ENCODE peak calls at places on chromosomes 11 and 22, in eight cellular contexts. W is ovary, A is sigmoid colon, Q is stomach, J is transverse colon, V is HepG2, K is tibial nerve, I is A549. G is an unnamed sample.

GRCh38 chr11:2517016-2517385 is 72.2 kb downstream of the KCNQ1 start:
- DNase-seq in W (peak; percentile 9), A (peak; percentile 57), Q (no peak), J (peak; percentile 4), V (no peak), K (no peak), I (no peak), G (no peak)

GRCh38 chr11:114343020-114343419 is 46.8 kb downstream of the NNMT start:
- DNase-seq in W (no peak), A (no peak), Q (no peak), J (no peak), V (no peak), K (no peak), I (no peak), G (no peak)

GRCh38 chr11:36361472-36361871 is 65.4 kb downstream of the PRR5L start:
- DNase-seq in W (no peak), A (no peak), Q (no peak), J (no peak), V (no peak), K (no peak), I (no peak), G (no peak)

GRCh38 chr11:14310696-14311095 is 48.3 kb downstream of the RRAS2 start:
- DNase-seq in W (no peak), A (no peak), Q (no peak), J (no peak), V (no peak), K (no peak), I (no peak), G (no peak)

GRCh38 chr22:32267011-32267410 is 11.9 kb upstream of the SLC5A4 start:
- DNase-seq in W (no peak), A (no peak), Q (no peak), J (no peak), V (no peak), K (no peak), I (no peak), G (no peak)

GRCh38 chr22:30855677-30856518 is 112.7 kb downstream of the MORC2 start:
- DNase-seq in W (no peak), A (no peak), Q (peak; percentile 7), J (no peak), V (no peak), K (no peak), I (no peak), G (no peak)

GRCh38 chr11:82846037-82846383 is 54.2 kb downstream of the PRCP start:
- DNase-seq in W (no peak), A (no peak), Q (no peak), J (no peak), V (no peak), K (no peak), I (no peak), G (no peak)

GRCh38 chr11:64400667-64401066 is 41.7 kb downstream of the RPS6KA4 start:
- DNase-seq in W (no peak), A (no peak), Q (peak; percentile 38), J (no peak), V (no peak), K (no peak), I (no peak), G (no peak)

GRCh38 chr22:30204742-30205111 is 41.8 kb downstream of the LIF start:
- DNase-seq in W (peak; percentile 41), A (no peak), Q (peak; percentile 59), J (peak; percentile 36), V (no peak), K (no peak), I (no peak), G (no peak)

GRCh38 chr22:42329504-42329903 is 59.1 kb upstream of the TCF20 start:
- DNase-seq in W (no peak), A (no peak), Q (no peak), J (no peak), V (no peak), K (no peak), I (no peak), G (no peak)

GRCh38 chr11:725624-726202 is 19.7 kb downstream of the EPS8L2 start:
- DNase-seq in W (no peak), A (no peak), Q (no peak), J (no peak), V (no peak), K (no peak), I (no peak), G (no peak)

GRCh38 chr11:62439785-62440602 is 21.2 kb downstream of the SCGB1A1 start:
- DNase-seq in W (peak; percentile 67), A (peak; percentile 87), Q (no peak), J (no peak), V (no peak), K (peak; percentile 67), I (no peak), G (no peak)

GRCh38 chr11:17472467-17472866 is 4.2 kb downstream of the ABCC8 start:
- DNase-seq in W (no peak), A (no peak), Q (no peak), J (no peak), V (no peak), K (no peak), I (no peak), G (no peak)

GRCh38 chr11:64915366-64915887 is 1.6 kb downstream of the ATG2A start:
- DNase-seq in W (no peak), A (no peak), Q (no peak), J (no peak), V (no peak), K (no peak), I (no peak), G (no peak)

GRCh38 chr11:82903843-82904586 is 2.5 kb downstream of the DDIAS start:
- DNase-seq in W (no peak), A (no peak), Q (no peak), J (no peak), V (no peak), K (no peak), I (no peak), G (no peak)

GRCh38 chr11:114202011-114202609 is 94.1 kb upstream of the NNMT start:
- DNase-seq in W (no peak), A (no peak), Q (no peak), J (no peak), V (no peak), K (no peak), I (no peak), G (no peak)

GRCh38 chr11:72225411-72225951 is 914 bp downstream of the INPPL1 start:
- DNase-seq in W (peak; percentile 21), A (peak; percentile 64), Q (no peak), J (no peak), V (no peak), K (no peak), I (no peak), G (no peak)

GRCh38 chr22:43060213-43060612 is 29.0 kb downstream of the TTLL1 start:
- DNase-seq in W (peak; percentile 31), A (no peak), Q (peak; percentile 30), J (peak; percentile 54), V (peak; percentile 32), K (peak; percentile 20), I (no peak), G (no peak)

GRCh38 chr11:67022961-67023956 is at the start of gene SYT12:
- DNase-seq in W (no peak), A (no peak), Q (no peak), J (no peak), V (no peak), K (no peak), I (peak; percentile 35), G (no peak)

GRCh38 chr11:32391965-32392553 is 43.3 kb downstream of the WT1 start:
- DNase-seq in W (peak; percentile 43), A (no peak), Q (no peak), J (no peak), V (no peak), K (no peak), I (no peak), G (no peak)

GRCh38 chr11:86477495-86478155 is 102.9 kb downstream of the CCDC81 start:
- DNase-seq in W (peak; percentile 55), A (no peak), Q (no peak), J (no peak), V (no peak), K (no peak), I (no peak), G (no peak)

GRCh38 chr22:27381960-27382742 is 419.4 kb downstream of the MN1 start:
- DNase-seq in W (no peak), A (no peak), Q (no peak), J (no peak), V (no peak), K (no peak), I (no peak), G (no peak)

GRCh38 chr22:30575859-30576258 is 1.4 kb upstream of the GAL3ST1 start:
- DNase-seq in W (no peak), A (no peak), Q (peak; percentile 88), J (peak; percentile 30), V (no peak), K (no peak), I (no peak), G (no peak)

GRCh38 chr11:112608466-112608865 is 347.8 kb upstream of the PLET1 start:
- DNase-seq in W (no peak), A (no peak), Q (no peak), J (no peak), V (no peak), K (no peak), I (no peak), G (no peak)

GRCh38 chr11:120840661-120841060 is 183.2 kb upstream of the TBCEL start:
- DNase-seq in W (no peak), A (no peak), Q (no peak), J (no peak), V (no peak), K (no peak), I (no peak), G (no peak)

GRCh38 chr11:95680169-95680929 is 109.2 kb downstream of the FAM76B start:
- DNase-seq in W (no peak), A (no peak), Q (no peak), J (no peak), V (no peak), K (no peak), I (no peak), G (no peak)
- TF ChIP-seq EP300 in W (no peak), A (no peak), Q (no peak), J (no peak), V (no peak), K (no peak), I (no peak), G (no peak)

DNA sequence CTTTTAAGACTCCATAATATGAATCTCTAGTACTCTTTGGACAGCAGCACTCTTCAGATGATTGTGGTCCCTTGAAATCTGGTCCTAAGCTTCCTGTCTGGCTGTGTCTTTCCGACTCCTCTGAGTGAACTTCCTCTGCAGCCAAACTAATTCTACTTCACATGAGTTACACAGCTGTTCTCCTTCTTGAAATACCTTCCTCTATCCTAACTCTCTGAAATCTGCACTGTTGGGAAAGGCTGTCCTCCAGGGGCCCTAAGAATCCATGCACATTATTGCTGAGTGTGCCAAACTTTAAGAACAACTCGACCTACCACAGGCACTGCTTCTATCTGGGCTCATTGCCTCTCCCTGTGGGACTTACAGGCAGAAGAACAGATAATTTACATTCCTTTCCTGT is 217.3 kb upstream of the ARHGAP42 start:
- DNase-seq in W (no peak), A (no peak), Q (no peak), J (no peak), V (no peak), K (peak; percentile 32), I (no peak), G (no peak)
- TF ChIP-seq EP300 in W (no peak), A (no peak), Q (no peak), J (no peak), V (no peak), K (no peak), I (no peak), G (no peak)

GRCh38 chr11:69654001-69654659 is 13.2 kb downstream of the CCND1 start:
- DNase-seq in W (no peak), A (peak; percentile 60), Q (no peak), J (no peak), V (no peak), K (no peak), I (peak; percentile 27), G (no peak)
- TF ChIP-seq EP300 in W (no peak), A (no peak), Q (no peak), J (no peak), V (no peak), K (no peak), I (no peak), G (no peak)

GRCh38 chr11:119759324-119759723 is 30.3 kb upstream of the NECTIN1 start:
- DNase-seq in W (no peak), A (no peak), Q (no peak), J (no peak), V (no peak), K (no peak), I (no peak), G (no peak)
- TF ChIP-seq EP300 in W (no peak), A (no peak), Q (no peak), J (no peak), V (no peak), K (no peak), I (no peak), G (no peak)

G was measured in GM12878.